ENCODE peak calls at places on chromosomes 4 and X, in eight cellular contexts. C is EL; Q is AG09309; G is T-helper 9 cell; Z is CD4-positive, alpha-beta T cell; R is cardiac muscle cell; X is transverse colon; M is cardiac fibroblast. I is an unnamed sample.

GRCh38 chr4:25703731-25704388 is 48.2 kb downstream of the SLC34A2 start:
- DNase-seq in X (no peak), C (peak), M (peak), G (no peak), Q (peak), R (peak), Z (no peak), I (no peak)

GRCh38 chr4:184825394-184826314 is at the start of gene ACSL1:
- DNase-seq in X (peak), G (peak), Z (peak), C (peak), Q (no peak), M (peak), R (peak), I (peak)

GRCh38 chr4:150938417-150938816 is 76.7 kb downstream of the LRBA start:
- DNase-seq in Q (no peak), C (no peak), Z (no peak), M (no peak), X (no peak), G (no peak), R (no peak), I (no peak)

GRCh38 chr4:89301003-89301402 is 6.6 kb downstream of the GPRIN3 start:
- DNase-seq in Q (no peak), Z (no peak), C (no peak), M (no peak), R (no peak), X (no peak), G (no peak), I (no peak)

GRCh38 chr4:142598132-142598531 is 248.0 kb downstream of the INPP4B start:
- DNase-seq in X (no peak), R (no peak), Z (no peak), C (no peak), G (no peak), M (peak), Q (no peak), I (no peak)

GRCh38 chr4:102694791-102695190 is 66.0 kb downstream of the MANBA start:
- DNase-seq in G (no peak), C (no peak), R (no peak), Q (no peak), Z (no peak), M (no peak), X (no peak), I (no peak)

GRCh38 chrX:666762-667161 is 36.2 kb downstream of the SHOX start:
- DNase-seq in Z (no peak), Q (no peak), M (no peak), R (no peak), G (no peak), X (no peak), C (peak), I (no peak)

GRCh38 chr4:184590196-184590595 is 59.1 kb downstream of the CASP3 start:
- DNase-seq in M (no peak), G (no peak), Q (no peak), X (no peak), Z (no peak), R (no peak), C (no peak), I (no peak)

GRCh38 chr4:163331629-163332360 is 601 bp downstream of the NPY1R start:
- DNase-seq in Q (no peak), R (peak), M (peak), C (peak), X (peak), G (no peak), Z (no peak), I (peak)

GRCh38 chr4:145909331-145909730 is 29.3 kb downstream of the ZNF827 start:
- DNase-seq in G (no peak), X (peak), Q (no peak), R (peak), Z (no peak), M (peak), C (peak), I (peak)

GRCh38 chrX:16920116-16920515 is 26.3 kb upstream of the REPS2 start:
- DNase-seq in R (peak), G (no peak), C (no peak), Z (no peak), M (peak), Q (no peak), X (no peak), I (no peak)

GRCh38 chr4:28879178-28879577 is 1841.0 kb upstream of the PCDH7 start:
- DNase-seq in M (peak), X (no peak), R (no peak), G (no peak), C (no peak), Z (no peak), Q (no peak), I (no peak)

GRCh38 chr4:180589575-180589974 is 1653.6 kb upstream of the TENM3 start:
- DNase-seq in M (no peak), Z (no peak), C (no peak), G (no peak), R (no peak), X (no peak), Q (no peak), I (no peak)

GRCh38 chr4:106978046-106978774 is 57.9 kb downstream of the DKK2 start:
- DNase-seq in X (no peak), M (no peak), C (no peak), R (no peak), Q (no peak), G (no peak), Z (no peak), I (no peak)

GRCh38 chr4:128517739-128518510 is 230.3 kb upstream of the PGRMC2 start:
- DNase-seq in G (no peak), Z (no peak), M (peak), R (peak), Q (peak), X (peak), C (peak), I (peak)

GRCh38 chr4:131054489-131055019 is 1958.6 kb downstream of the C4orf33 start:
- DNase-seq in C (no peak), Z (no peak), X (no peak), Q (no peak), G (no peak), R (no peak), M (no peak), I (peak)

GRCh38 chrX:32987139-32987538 is 224.2 kb downstream of the DMD start:
- DNase-seq in M (no peak), X (no peak), C (no peak), Z (no peak), Q (no peak), R (no peak), G (no peak), I (no peak)

I was measured in body of pancreas.